ENCODE peak calls at places on chromosomes 4 and X, in ten cellular contexts. D is retinal pigment epithelial cell; R is GM03348; E is mucosa of gallbladder; B is activated T-cell treated with anti-CD3 and anti-CD28 coated beads for 48 hours; V is activated T-helper 1 cell treated with anti-CD3 and anti-CD28 coated beads, Interleukin-2, amount 50 U/mL, for 16 hours; X is left cardiac atrium; M is activated gamma-delta T cell treated with Interleukin-2 at 50 U/mL for 16 hours; H is D341Med; Z is AG04450. O is an unnamed sample.

GRCh38 chr4:149531861-149532260 is 283.8 kb downstream of the IQCM start:
- DNase-seq in D (peak; percentile 97), R (no peak), E (no peak), B (no peak), V (no peak), X (no peak), M (no peak), H (no peak), Z (peak; percentile 21), O (no peak)

GRCh38 chrX:9880237-9880636 is 86.9 kb upstream of the CLDN34 start:
- DNase-seq in D (no peak), R (no peak), E (no peak), B (no peak), V (no peak), X (no peak), M (no peak), H (no peak), Z (no peak), O (no peak)

GRCh38 chr4:139763668-139764067 is 98.0 kb downstream of the MGST2 start:
- DNase-seq in D (no peak), R (no peak), E (no peak), B (no peak), V (no peak), X (no peak), M (no peak), H (no peak), Z (no peak), O (peak; percentile 17)

GRCh38 chr4:8591626-8592365 is 769 bp upstream of the CPZ start:
- DNase-seq in D (no peak), R (no peak), E (no peak), B (no peak), V (no peak), X (peak; percentile 17), M (no peak), H (no peak), Z (no peak), O (no peak)

GRCh38 chr4:31390849-31391248 is 670.7 kb downstream of the PCDH7 start:
- DNase-seq in D (no peak), R (no peak), E (no peak), B (no peak), V (no peak), X (no peak), M (no peak), H (no peak), Z (no peak), O (no peak)

GRCh38 chrX:136030357-136031225 is 45.4 kb downstream of the SLC9A6 start:
- DNase-seq in D (no peak), R (peak; percentile 50), E (peak; percentile 46), B (no peak), V (no peak), X (peak; percentile 81), M (no peak), H (no peak), Z (no peak), O (no peak)

GRCh38 chr4:39987505-39987904 is 9.8 kb upstream of the PDS5A start:
- DNase-seq in D (no peak), R (no peak), E (no peak), B (no peak), V (no peak), X (no peak), M (no peak), H (no peak), Z (no peak), O (no peak)

GRCh38 chr4:185859106-185859505 is 47.1 kb upstream of the SORBS2 start:
- DNase-seq in D (peak; percentile 80), R (no peak), E (no peak), B (no peak), V (no peak), X (no peak), M (no peak), H (peak; percentile 75), Z (no peak), O (no peak)

GRCh38 chr4:169620846-169621228 is 459 bp downstream of the CLCN3 start:
- DNase-seq in D (no peak), R (no peak), E (no peak), B (no peak), V (no peak), X (no peak), M (peak; percentile 16), H (peak; percentile 27), Z (no peak), O (no peak)

GRCh38 chr4:45646885-45647598 is 476.8 kb downstream of the GABRG1 start:
- DNase-seq in D (no peak), R (no peak), E (no peak), B (no peak), V (no peak), X (no peak), M (no peak), H (no peak), Z (no peak), O (no peak)

GRCh38 chr4:95267081-95267480 is 281.7 kb downstream of the UNC5C start:
- DNase-seq in D (no peak), R (peak; percentile 74), E (no peak), B (no peak), V (no peak), X (no peak), M (no peak), H (no peak), Z (no peak), O (no peak)

GRCh38 chr4:70903282-70903603 is 1.1 kb downstream of the MOB1B start:
- DNase-seq in D (no peak), R (peak; percentile 47), E (no peak), B (no peak), V (no peak), X (no peak), M (no peak), H (no peak), Z (no peak), O (no peak)

GRCh38 chr4:139167774-139168444 is 9.1 kb downstream of the ELF2 start:
- DNase-seq in D (no peak), R (peak; percentile 50), E (no peak), B (no peak), V (no peak), X (no peak), M (no peak), H (peak; percentile 34), Z (no peak), O (no peak)

GRCh38 chr4:107490116-107490515 is 229.9 kb downstream of the PAPSS1 start:
- DNase-seq in D (no peak), R (no peak), E (no peak), B (no peak), V (no peak), X (no peak), M (no peak), H (no peak), Z (no peak), O (no peak)

GRCh38 chr4:160983035-160983434 is 1180.8 kb downstream of the FSTL5 start:
- DNase-seq in D (no peak), R (no peak), E (no peak), B (no peak), V (no peak), X (no peak), M (no peak), H (no peak), Z (no peak), O (no peak)

GRCh38 chr4:89380980-89381379 is 73.4 kb upstream of the GPRIN3 start:
- DNase-seq in D (no peak), R (no peak), E (no peak), B (no peak), V (no peak), X (no peak), M (no peak), H (no peak), Z (no peak), O (no peak)

GRCh38 chr4:38119663-38120374 is 159.6 kb downstream of the PTTG2 start:
- DNase-seq in D (no peak), R (peak; percentile 35), E (no peak), B (no peak), V (no peak), X (peak; percentile 37), M (no peak), H (no peak), Z (peak; percentile 52), O (peak; percentile 65)

GRCh38 chrX:153485396-153486080 is 9.2 kb upstream of the BGN start:
- DNase-seq in D (no peak), R (no peak), E (no peak), B (no peak), V (no peak), X (no peak), M (no peak), H (no peak), Z (no peak), O (no peak)

GRCh38 chr4:1232661-1233621 is 16.0 kb downstream of the CTBP1 start:
- DNase-seq in D (peak; percentile 76), R (no peak), E (no peak), B (no peak), V (no peak), X (peak; percentile 85), M (no peak), H (no peak), Z (no peak), O (no peak)

GRCh38 chr4:80271806-80272205 is 5.3 kb downstream of the FGF5 start:
- DNase-seq in D (no peak), R (no peak), E (no peak), B (no peak), V (no peak), X (no peak), M (no peak), H (no peak), Z (no peak), O (no peak)

GRCh38 chr4:40418430-40419230 is 83.5 kb downstream of the CHRNA9 start:
- DNase-seq in D (no peak), R (no peak), E (peak; percentile 54), B (no peak), V (no peak), X (no peak), M (no peak), H (no peak), Z (no peak), O (no peak)

GRCh38 chr4:38411092-38411491 is 252.9 kb upstream of the KLF3 start:
- DNase-seq in D (no peak), R (no peak), E (no peak), B (no peak), V (no peak), X (no peak), M (no peak), H (no peak), Z (no peak), O (no peak)

GRCh38 chr4:172813359-172813923 is 355.2 kb upstream of the GALNT7 start:
- DNase-seq in D (no peak), R (no peak), E (no peak), B (no peak), V (no peak), X (no peak), M (no peak), H (no peak), Z (no peak), O (no peak)

GRCh38 chrX:10282490-10282889 is 125.7 kb downstream of the CLCN4 start:
- DNase-seq in D (no peak), R (no peak), E (no peak), B (no peak), V (no peak), X (no peak), M (no peak), H (no peak), Z (no peak), O (no peak)

GRCh38 chr4:165398570-165398969 is 19.8 kb downstream of the CPE start:
- DNase-seq in D (peak; percentile 84), R (no peak), E (no peak), B (no peak), V (no peak), X (no peak), M (no peak), H (peak; percentile 85), Z (no peak), O (peak; percentile 82)

GRCh38 chrX:38117485-38117884 is 103.2 kb downstream of the SRPX start:
- DNase-seq in D (peak; percentile 8), R (no peak), E (peak; percentile 71), B (no peak), V (no peak), X (no peak), M (no peak), H (peak; percentile 8), Z (no peak), O (no peak)

GRCh38 chr4:6280365-6280996 is 10.8 kb downstream of the WFS1 start:
- DNase-seq in D (no peak), R (no peak), E (no peak), B (no peak), V (no peak), X (no peak), M (no peak), H (no peak), Z (no peak), O (no peak)

GRCh38 chr4:149980941-149981340 is 97.3 kb upstream of the DCLK2 start:
- DNase-seq in D (no peak), R (peak; percentile 62), E (peak; percentile 64), B (peak; percentile 17), V (no peak), X (peak; percentile 29), M (peak; percentile 30), H (peak; percentile 63), Z (no peak), O (peak; percentile 1)